ENCODE peak calls at places on chromosomes 4 and X, in nine cellular contexts. P is left ventricle myocardium inferior, H is upper lobe of right lung, W is heart left ventricle, Y is thoracic aorta, B is fibroblast of pulmonary artery, D is adipocyte, N is aorta, J is mesenchymal stem cell. A is an unnamed sample.

GRCh38 chr4:152708806-152709205 is 29.0 kb upstream of the TMEM154 start:
- DNase-seq in P (no peak), H (no peak), W (no peak), Y (no peak), B (no peak), D (no peak), N (no peak), J (no peak), A (no peak)

GRCh38 chrX:145623453-145623852 is 194.2 kb upstream of the SLITRK2 start:
- DNase-seq in P (no peak), H (no peak), W (no peak), Y (no peak), B (no peak), D (no peak), N (no peak), J (no peak), A (no peak)

GRCh38 chr4:109873791-109874514 is 26.0 kb downstream of the LRIT3 start:
- DNase-seq in P (no peak), H (no peak), W (no peak), Y (no peak), B (peak), D (peak), N (no peak), J (no peak), A (no peak)

GRCh38 chr4:41873380-41874295 is 61.6 kb upstream of the TMEM33 start:
- DNase-seq in P (no peak), H (no peak), W (no peak), Y (no peak), B (no peak), D (no peak), N (no peak), J (no peak), A (no peak)

GRCh38 chr4:164876680-164877324 is at the start of gene APELA:
- DNase-seq in P (no peak), H (no peak), W (no peak), Y (no peak), B (no peak), D (no peak), N (no peak), J (peak), A (no peak)

GRCh38 chr4:143389543-143390195 is 53.0 kb downstream of the GAB1 start:
- DNase-seq in P (no peak), H (no peak), W (no peak), Y (no peak), B (no peak), D (peak), N (no peak), J (peak), A (no peak)

GRCh38 chr4:15003891-15004700 is 1.8 kb downstream of the CPEB2 start:
- DNase-seq in P (peak), H (peak), W (peak), Y (no peak), B (no peak), D (peak), N (peak), J (peak), A (no peak)

GRCh38 chrX:96685205-96686099 is 810 bp downstream of the DIAPH2 start:
- DNase-seq in P (peak), H (peak), W (peak), Y (peak), B (peak), D (peak), N (peak), J (peak), A (no peak)

GRCh38 chrX:40563784-40564183 is 17.0 kb upstream of the ATP6AP2 start:
- DNase-seq in P (no peak), H (no peak), W (no peak), Y (no peak), B (no peak), D (no peak), N (no peak), J (no peak), A (no peak)

DNA sequence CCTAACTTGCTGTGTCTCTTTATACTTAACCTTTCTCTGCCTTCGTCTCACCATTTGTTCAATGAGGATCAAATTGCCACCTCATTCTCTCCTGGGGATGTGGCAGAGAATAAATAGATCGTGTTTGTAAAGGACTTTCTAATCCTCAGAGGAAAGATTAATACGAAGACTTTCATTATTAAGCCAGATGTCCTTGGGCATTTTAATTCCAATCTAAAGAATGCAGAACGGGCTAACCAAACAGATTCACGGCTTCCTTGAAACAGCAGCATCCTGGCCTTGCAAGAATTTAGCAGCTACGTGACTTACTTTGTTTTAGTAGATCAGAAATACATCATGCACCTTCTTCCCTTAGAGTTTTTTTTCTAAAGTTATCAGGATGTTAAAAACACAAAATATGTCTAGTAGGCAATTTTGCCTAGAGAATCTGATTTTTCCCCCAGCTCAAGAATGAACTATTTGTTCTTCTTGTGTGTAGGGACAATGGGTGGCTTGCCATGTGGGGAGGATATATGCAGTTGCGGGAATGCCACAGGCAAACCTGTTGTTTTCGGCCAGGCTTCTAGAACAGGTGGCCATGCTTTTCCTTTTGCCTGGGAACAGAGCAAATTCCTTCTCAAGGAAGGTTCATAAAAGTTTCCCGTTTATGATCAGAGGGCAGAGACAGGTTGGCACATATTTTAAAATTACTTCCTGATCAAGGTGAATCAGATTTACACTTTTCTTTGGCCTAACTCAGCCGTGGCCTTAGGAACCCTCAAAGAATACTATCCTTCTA is 3.0 kb downstream of the MID1 start:
- DNase-seq in P (no peak), H (no peak), W (no peak), Y (no peak), B (no peak), D (no peak), N (no peak), J (no peak), A (no peak)
- H3K4me3 ChIP-seq in P (peak), H (peak), W (peak), Y (no peak), B (peak), D (peak), N (no peak), J (no peak), A (no peak)

DNA sequence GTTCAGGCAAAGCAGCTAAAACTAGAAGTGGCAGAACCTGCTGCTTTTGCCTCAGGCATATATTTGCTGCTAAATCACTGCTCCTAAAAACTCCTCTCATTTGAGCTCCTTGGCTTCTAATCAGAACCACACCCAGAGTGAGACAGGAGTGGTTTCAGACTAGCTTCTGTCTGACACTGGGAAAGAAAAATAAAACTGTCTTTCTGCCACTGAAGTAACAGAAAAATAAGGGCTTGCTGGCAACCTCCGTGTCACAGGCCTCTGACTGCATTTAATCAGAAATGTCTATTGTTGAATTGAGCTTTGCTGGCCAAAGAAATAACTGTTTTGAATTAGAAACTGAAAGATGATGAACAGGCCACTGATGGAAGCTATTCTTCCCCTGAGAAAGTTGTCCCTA is 52.1 kb upstream of the RAP2C start:
- DNase-seq in P (no peak), H (no peak), W (no peak), Y (no peak), B (peak), D (peak), N (no peak), J (no peak), A (no peak)
- H3K4me3 ChIP-seq in P (no peak), H (no peak), W (no peak), Y (no peak), B (no peak), D (peak), N (no peak), J (no peak), A (no peak)

GRCh38 chr4:159159611-159160010 is 56.7 kb downstream of the RAPGEF2 start:
- DNase-seq in P (no peak), H (no peak), W (no peak), Y (no peak), B (no peak), D (no peak), N (no peak), J (no peak), A (no peak)
- H3K4me3 ChIP-seq in P (no peak), H (no peak), W (no peak), Y (no peak), B (no peak), D (no peak), N (no peak), J (no peak), A (no peak)

GRCh38 chrX:13123247-13123856 is 78.9 kb upstream of the FAM9C start:
- DNase-seq in P (no peak), H (no peak), W (no peak), Y (no peak), B (no peak), D (no peak), N (no peak), J (peak), A (no peak)
- H3K4me3 ChIP-seq in P (no peak), H (no peak), W (no peak), Y (no peak), B (no peak), D (no peak), N (no peak), J (no peak), A (no peak)

DNA sequence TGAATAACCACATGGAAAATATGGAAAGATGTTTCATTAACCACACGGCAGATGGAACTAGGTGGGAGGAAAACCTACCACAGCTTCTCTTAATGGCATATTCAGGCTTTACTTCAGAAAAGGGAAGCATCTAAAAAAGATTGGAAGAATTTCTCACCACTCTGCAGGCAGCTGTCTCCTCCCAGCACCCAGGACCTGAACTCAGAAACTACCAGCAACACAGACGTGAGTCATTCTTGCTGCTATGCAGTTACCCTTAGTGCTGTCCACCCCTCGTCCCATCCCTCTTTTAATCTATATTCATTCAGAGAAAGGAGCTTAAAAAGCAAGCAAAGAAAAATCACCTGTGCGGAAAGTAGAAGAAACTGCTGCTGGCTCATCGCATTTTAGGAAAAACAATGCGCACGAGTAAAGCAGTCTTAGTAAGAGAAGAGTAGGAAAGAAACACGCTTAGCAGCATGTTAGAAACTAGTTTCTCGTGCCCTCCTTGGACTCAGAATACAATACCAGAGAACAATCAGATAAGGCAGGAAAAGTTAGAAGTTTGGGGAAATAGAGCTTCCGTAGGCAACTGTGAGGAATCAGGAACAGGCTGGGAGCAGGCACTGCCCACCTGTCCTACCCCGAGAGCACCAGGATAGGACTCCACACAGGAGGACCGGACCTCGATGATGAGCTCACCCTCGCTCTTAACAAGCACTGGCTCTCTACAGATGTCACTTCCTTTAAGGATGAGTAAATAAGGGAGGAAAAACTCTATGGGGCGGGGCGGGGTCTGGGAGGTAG is 48.1 kb upstream of the ENPP6 start:
- DNase-seq in P (no peak), H (no peak), W (no peak), Y (no peak), B (peak), D (peak), N (no peak), J (peak), A (no peak)
- H3K4me3 ChIP-seq in P (peak), H (peak), W (peak), Y (no peak), B (no peak), D (no peak), N (no peak), J (no peak), A (no peak)

A was measured in epithelial cell of proximal tubule.